ENCODE peak calls at places on chromosomes 6 and 20, in four cellular contexts. One of them, this sample, is unnamed.
A peak's percentile ranks its signal among the peaks of the same experiment; 100 is the strongest.

GRCh38 chr6:155264704-155265320 is 999 bp downstream of the CLDN20 start:
- DNase-seq in fibroblast of lung: no peak
- DNase-seq in GM12865: no peak
- DNase-seq in heart left ventricle: no peak
- DNase-seq in this sample: peak; percentile 66

GRCh38 chr20:46505501-46505900 is 7.9 kb downstream of the ZNF334 start:
- DNase-seq in heart left ventricle: no peak
- DNase-seq in GM12865: no peak
- DNase-seq in fibroblast of lung: no peak
- DNase-seq in this sample: no peak

GRCh38 chr6:54060286-54060685 is 51.0 kb upstream of the MLIP start:
- DNase-seq in fibroblast of lung: peak; percentile 38
- DNase-seq in GM12865: no peak
- DNase-seq in heart left ventricle: no peak
- DNase-seq in this sample: peak; percentile 59

GRCh38 chr6:170438402-170438753 is 114.7 kb downstream of the PSMB1 start:
- DNase-seq in fibroblast of lung: peak; percentile 99
- DNase-seq in GM12865: peak; percentile 68
- DNase-seq in heart left ventricle: peak; percentile 85
- DNase-seq in this sample: peak; percentile 98

GRCh38 chr6:37221585-37222124 is 35.9 kb upstream of the TBC1D22B start:
- DNase-seq in heart left ventricle: no peak
- DNase-seq in GM12865: no peak
- DNase-seq in fibroblast of lung: no peak
- DNase-seq in this sample: no peak

GRCh38 chr6:37259191-37259590 is 1.2 kb upstream of the TMEM217 start:
- DNase-seq in GM12865: peak; percentile 45
- DNase-seq in heart left ventricle: no peak
- DNase-seq in fibroblast of lung: no peak
- DNase-seq in this sample: no peak

GRCh38 chr20:50783390-50783789 is 11.5 kb upstream of the BCAS4 start:
- DNase-seq in fibroblast of lung: no peak
- DNase-seq in heart left ventricle: no peak
- DNase-seq in GM12865: no peak
- DNase-seq in this sample: no peak

GRCh38 chr6:139919107-139920026 is 544.9 kb upstream of the CITED2 start:
- DNase-seq in fibroblast of lung: no peak
- DNase-seq in GM12865: no peak
- DNase-seq in heart left ventricle: no peak
- DNase-seq in this sample: no peak

GRCh38 chr6:158801655-158802294 is 17.4 kb downstream of the EZR start:
- DNase-seq in fibroblast of lung: no peak
- DNase-seq in GM12865: no peak
- DNase-seq in heart left ventricle: peak; percentile 74
- DNase-seq in this sample: no peak

DNA sequence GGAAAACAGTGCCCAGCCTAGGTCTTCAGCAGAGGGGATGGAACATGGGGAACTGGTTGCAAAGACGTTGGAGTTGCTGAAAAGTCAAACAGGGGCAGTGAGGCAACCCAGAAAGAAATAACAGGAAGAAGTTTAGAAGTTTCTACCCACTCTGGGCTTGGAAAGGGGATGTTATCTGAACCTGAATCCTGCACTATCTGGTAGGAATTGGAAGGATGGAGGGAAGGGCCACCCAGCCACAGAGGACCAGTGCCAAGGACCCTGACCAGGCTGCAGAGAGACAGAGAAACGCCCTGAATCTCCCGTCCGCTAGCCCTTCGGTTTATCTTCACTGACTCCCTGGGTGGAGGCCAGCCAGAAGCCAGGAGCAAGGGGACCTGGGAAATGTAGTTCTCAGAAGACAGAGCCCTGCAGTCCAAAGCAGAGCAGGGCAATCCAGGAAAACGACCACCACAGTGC is 217.3 kb upstream of the RREB1 start:
- DNase-seq in fibroblast of lung: peak; percentile 24
- DNase-seq in GM12865: no peak
- DNase-seq in heart left ventricle: peak; percentile 76
- DNase-seq in this sample: no peak
- H3K4me3 ChIP-seq in fibroblast of lung: no peak overlapping the region
- H3K4me3 ChIP-seq in GM12865: no peak overlapping the region
- H3K4me3 ChIP-seq in heart left ventricle: no peak overlapping the region
- H3K4me3 ChIP-seq in this sample: no peak overlapping the region

DNA sequence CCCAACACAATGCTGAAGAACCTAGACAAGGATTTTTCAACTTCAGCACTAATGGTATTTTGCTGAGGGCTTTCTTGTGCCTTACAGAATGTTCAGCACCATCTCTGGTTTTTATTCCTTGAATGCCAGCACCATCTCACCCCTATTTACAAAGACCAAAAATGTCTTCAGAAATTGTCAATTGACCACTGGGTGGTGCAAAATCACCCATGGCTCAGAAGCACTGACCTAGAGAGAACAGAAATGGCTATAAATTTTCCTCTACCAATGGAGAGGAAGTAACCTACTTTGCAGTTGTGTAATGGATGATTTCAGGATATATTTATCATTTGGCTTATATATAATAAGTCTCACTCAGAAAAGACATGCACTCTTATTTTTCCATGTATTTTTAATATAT is 431.0 kb upstream of the IRAK1BP1 start:
- DNase-seq in heart left ventricle: no peak
- DNase-seq in GM12865: peak; percentile 19
- DNase-seq in fibroblast of lung: peak; percentile 34
- DNase-seq in this sample: peak; percentile 30
- TF ChIP-seq CTCF in heart left ventricle: no peak
- TF ChIP-seq CTCF in GM12865: no peak
- TF ChIP-seq CTCF in fibroblast of lung: peak; percentile 28
- TF ChIP-seq CTCF in this sample: peak; percentile 55

DNA sequence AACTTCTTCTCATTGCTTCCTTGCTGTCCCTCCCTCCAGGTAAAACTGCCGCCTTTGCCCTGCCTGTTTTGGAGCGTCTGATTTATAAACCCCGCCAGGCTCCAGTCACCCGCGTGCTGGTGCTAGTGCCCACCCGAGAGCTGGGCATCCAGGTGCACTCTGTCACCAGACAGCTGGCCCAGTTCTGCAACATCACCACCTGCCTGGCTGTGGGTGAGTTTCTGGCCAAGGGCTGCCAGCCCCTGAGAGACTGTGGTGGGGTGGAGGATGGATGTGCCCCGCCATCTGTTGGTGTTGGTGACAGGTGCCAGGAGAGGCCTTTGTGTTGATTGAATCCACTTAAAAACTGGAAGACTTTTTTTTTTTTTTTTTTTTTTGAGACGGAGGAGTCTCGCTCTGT is 9.5 kb downstream of the DDX27 start:
- DNase-seq in heart left ventricle: no peak
- DNase-seq in GM12865: no peak
- DNase-seq in fibroblast of lung: no peak
- DNase-seq in this sample: no peak
- H3K4me3 ChIP-seq in heart left ventricle: no peak overlapping the region
- H3K4me3 ChIP-seq in GM12865: no peak overlapping the region
- H3K4me3 ChIP-seq in fibroblast of lung: no peak overlapping the region
- H3K4me3 ChIP-seq in this sample: no peak overlapping the region

DNA sequence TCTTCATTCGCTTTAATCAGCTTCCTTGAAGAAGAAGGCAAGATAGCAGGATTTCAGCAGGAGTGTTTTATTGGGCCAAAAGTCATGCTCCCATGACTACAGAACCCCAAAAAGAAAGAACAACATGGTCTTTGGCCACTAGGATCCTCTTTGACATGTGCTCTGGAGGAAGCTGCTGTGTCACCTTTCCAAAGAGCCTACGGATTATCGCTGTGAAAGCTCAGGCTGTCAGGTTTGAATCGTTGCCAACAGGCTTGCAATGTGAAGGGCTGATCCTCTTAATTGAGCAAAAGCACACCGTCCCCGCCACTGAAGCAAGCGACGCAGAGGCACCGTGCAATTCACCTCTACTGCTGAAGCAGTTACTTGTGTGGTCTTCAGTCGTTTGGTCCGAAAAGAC is 29.0 kb downstream of the MYLIP start:
- DNase-seq in GM12865: no peak
- DNase-seq in fibroblast of lung: no peak
- DNase-seq in heart left ventricle: peak; percentile 63
- DNase-seq in this sample: no peak
- TF ChIP-seq CTCF in GM12865: no peak
- TF ChIP-seq CTCF in fibroblast of lung: no peak
- TF ChIP-seq CTCF in heart left ventricle: no peak
- TF ChIP-seq CTCF in this sample: no peak

This sample was measured in AG10803.